ENCODE peak calls at places on chromosomes 12 and 14, in nine cellular contexts. A is GM23338; V is body of pancreas; P is cardiac muscle cell; E is endothelial cell of umbilical vein; W is heart right ventricle; Y is CD4-positive, CD25-positive, alpha-beta regulatory T cell; G is stomach; I is neural progenitor cell. J is an unnamed sample.

GRCh38 chr12:14841761-14842160 is 1.6 kb downstream of the ART4 start:
- DNase-seq in A (peak), V (peak), P (peak), E (peak), W (peak), Y (no peak), G (no peak), I (no peak), J (peak)

GRCh38 chr14:104545151-104545931 is 34.2 kb upstream of the C14orf180 start:
- DNase-seq in A (no peak), V (no peak), P (no peak), E (no peak), W (no peak), Y (no peak), G (no peak), I (no peak), J (no peak)

GRCh38 chr12:84825149-84825548 is 87.5 kb downstream of the SLC6A15 start:
- DNase-seq in A (no peak), V (no peak), P (no peak), E (no peak), W (no peak), Y (no peak), G (no peak), I (no peak), J (no peak)

GRCh38 chr12:10559241-10559640 is 53.6 kb downstream of the EIF2S3B start:
- DNase-seq in A (no peak), V (no peak), P (no peak), E (no peak), W (no peak), Y (no peak), G (no peak), I (no peak), J (no peak)

GRCh38 chr14:20603813-20604212 is 12.6 kb upstream of the RNASE12 start:
- DNase-seq in A (no peak), V (no peak), P (no peak), E (no peak), W (no peak), Y (no peak), G (no peak), I (no peak), J (no peak)

GRCh38 chr12:82398883-82399282 is 40.6 kb downstream of the METTL25 start:
- DNase-seq in A (no peak), V (no peak), P (no peak), E (no peak), W (no peak), Y (no peak), G (no peak), I (no peak), J (no peak)

GRCh38 chr12:131830335-131831020 is 2.3 kb downstream of the MMP17 start:
- DNase-seq in A (peak), V (peak), P (peak), E (peak), W (peak), Y (peak), G (peak), I (peak), J (peak)

GRCh38 chr12:120642086-120642485 is 1.7 kb downstream of the CABP1 start:
- DNase-seq in A (no peak), V (no peak), P (no peak), E (no peak), W (no peak), Y (no peak), G (no peak), I (no peak), J (no peak)

GRCh38 chr12:110917961-110918360 is 2.4 kb downstream of the MYL2 start:
- DNase-seq in A (no peak), V (no peak), P (no peak), E (no peak), W (no peak), Y (no peak), G (no peak), I (no peak), J (no peak)

GRCh38 chr14:81276699-81277069 is 55.9 kb upstream of the GTF2A1 start:
- DNase-seq in A (no peak), V (no peak), P (no peak), E (no peak), W (no peak), Y (no peak), G (no peak), I (no peak), J (no peak)

GRCh38 chr12:6323340-6323994 is 13.0 kb downstream of the PLEKHG6 start:
- DNase-seq in A (peak), V (peak), P (peak), E (peak), W (no peak), Y (peak), G (peak), I (peak), J (no peak)

GRCh38 chr14:74980746-74981661 is 21.7 kb upstream of the EIF2B2 start:
- DNase-seq in A (peak), V (no peak), P (peak), E (peak), W (no peak), Y (no peak), G (no peak), I (peak), J (peak)

GRCh38 chr14:90642239-90642717 is 174.0 kb downstream of the TTC7B start:
- DNase-seq in A (peak), V (no peak), P (peak), E (peak), W (no peak), Y (no peak), G (no peak), I (peak), J (no peak)

GRCh38 chr12:6273931-6274687 is 36.4 kb upstream of the PLEKHG6 start:
- DNase-seq in A (peak), V (no peak), P (no peak), E (peak), W (no peak), Y (no peak), G (no peak), I (peak), J (no peak)

GRCh38 chr14:100900837-100901390 is 2.6 kb downstream of the RTL1 start:
- DNase-seq in A (peak), V (peak), P (peak), E (peak), W (no peak), Y (peak), G (no peak), I (peak), J (no peak)

GRCh38 chr12:106106892-106107291 is 31.9 kb downstream of the NUAK1 start:
- DNase-seq in A (peak), V (no peak), P (no peak), E (peak), W (no peak), Y (no peak), G (no peak), I (peak), J (no peak)

GRCh38 chr14:76324133-76324532 is 51.8 kb upstream of the ESRRB start:
- DNase-seq in A (no peak), V (no peak), P (no peak), E (no peak), W (no peak), Y (no peak), G (no peak), I (no peak), J (no peak)

DNA sequence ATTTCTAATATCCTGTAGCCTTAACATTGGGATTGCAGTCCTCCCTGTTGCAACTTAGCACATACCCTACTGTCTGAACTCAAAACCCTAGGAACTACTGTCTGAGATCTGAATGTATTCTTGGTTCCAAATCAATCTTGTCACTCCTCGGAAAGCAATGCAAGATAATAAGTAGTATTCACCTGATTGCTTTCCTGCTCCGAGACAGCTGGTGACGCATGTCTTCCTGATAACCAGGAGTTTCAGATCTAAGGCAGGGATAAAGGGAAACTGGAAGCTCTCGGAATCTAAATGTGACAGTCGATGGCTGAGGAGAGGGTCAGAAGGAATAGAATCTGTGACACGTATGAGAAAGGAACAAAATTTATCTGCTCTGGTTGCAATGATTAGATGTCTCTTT is 67.6 kb downstream of the RMST start:
- DNase-seq in A (no peak), V (no peak), P (no peak), E (no peak), W (no peak), Y (no peak), G (no peak), I (no peak), J (no peak)
- H3K27ac ChIP-seq in A (peak), V (no peak), P (no peak), E (no peak), W (no peak), Y (no peak), G (no peak), I (no peak), J (no peak)

GRCh38 chr12:2389079-2389790 is 336.4 kb downstream of the CACNA1C start:
- DNase-seq in A (no peak), V (no peak), P (no peak), E (no peak), W (no peak), Y (no peak), G (no peak), I (no peak), J (no peak)
- H3K27ac ChIP-seq in A (no peak), V (no peak), P (no peak), E (no peak), W (no peak), Y (no peak), G (no peak), I (no peak), J (no peak)

DNA sequence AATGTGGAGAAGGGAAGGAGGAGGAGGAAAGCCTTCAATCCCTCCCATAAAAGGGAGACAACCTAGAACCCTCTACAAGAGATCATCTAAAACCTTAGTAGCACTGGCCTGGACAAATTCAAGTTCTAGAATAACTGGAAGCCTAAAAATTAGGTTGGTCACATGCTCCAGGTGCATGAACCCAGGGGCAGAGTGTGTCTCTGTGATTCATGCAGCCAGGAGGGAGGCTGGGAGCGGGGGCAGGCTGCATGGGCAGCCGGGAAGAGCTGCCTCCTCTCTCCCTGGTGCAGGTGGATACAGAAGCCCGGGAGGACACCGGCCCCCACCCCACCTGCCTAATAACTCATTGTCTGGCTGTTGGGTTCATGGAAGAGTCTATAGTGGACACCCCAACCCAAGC is 38.6 kb downstream of the CCDC85C start:
- DNase-seq in A (no peak), V (no peak), P (no peak), E (no peak), W (no peak), Y (no peak), G (no peak), I (no peak), J (no peak)
- H3K27ac ChIP-seq in A (no peak), V (peak), P (peak), E (no peak), W (no peak), Y (no peak), G (peak), I (no peak), J (no peak)

DNA sequence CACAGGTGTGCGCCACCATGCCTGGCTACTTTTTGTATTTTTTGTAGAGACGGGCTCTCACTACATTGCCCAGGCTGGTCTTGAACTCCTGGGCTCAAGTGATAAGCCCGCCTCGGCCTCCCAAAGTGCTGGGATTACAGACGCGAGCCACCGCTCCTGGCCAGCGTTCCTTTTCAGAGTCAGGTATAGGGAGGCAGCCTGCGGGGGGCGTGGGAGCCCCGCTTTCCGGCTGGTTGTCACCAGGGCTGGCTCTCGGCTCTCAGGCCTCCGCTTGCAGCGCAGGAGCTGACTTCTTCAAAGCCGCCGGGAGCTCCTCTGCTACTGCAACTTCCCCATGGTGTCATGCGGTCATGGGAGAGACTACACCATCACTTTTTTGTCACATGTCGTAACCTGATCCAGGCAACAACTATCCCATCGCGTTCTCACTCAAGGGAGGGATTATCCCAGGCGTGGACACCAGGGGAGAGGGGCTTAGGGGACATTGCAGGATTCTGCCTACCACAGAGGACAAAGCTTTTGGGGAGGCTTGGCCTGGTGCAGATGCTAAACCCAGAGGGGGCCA is 129.4 kb downstream of the SCARB1 start:
- DNase-seq in A (peak), V (no peak), P (peak), E (no peak), W (no peak), Y (no peak), G (no peak), I (peak), J (peak)
- H3K27ac ChIP-seq in A (no peak), V (no peak), P (peak), E (no peak), W (no peak), Y (no peak), G (peak), I (peak), J (peak)

DNA sequence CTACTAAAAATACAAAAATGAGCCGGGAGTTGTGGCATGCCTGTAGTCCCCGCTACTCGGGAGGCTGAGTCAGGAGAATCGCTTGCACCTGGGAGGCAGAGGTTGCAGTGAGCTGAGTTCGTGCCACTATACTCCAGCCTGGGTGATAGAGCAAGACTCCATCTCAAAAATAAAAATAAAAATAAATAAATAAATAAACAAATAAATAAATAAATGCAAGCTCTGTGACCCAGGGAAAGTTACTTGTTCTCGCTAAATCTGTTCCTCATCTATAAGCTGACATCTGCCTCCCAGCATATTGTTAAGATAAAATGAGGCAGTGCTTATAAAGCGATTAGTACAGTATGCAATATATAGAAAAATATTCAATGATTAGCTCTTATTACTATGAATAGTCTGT is 56.4 kb upstream of the STK38L start:
- DNase-seq in A (no peak), V (no peak), P (no peak), E (no peak), W (no peak), Y (no peak), G (no peak), I (no peak), J (no peak)
- H3K27ac ChIP-seq in A (no peak), V (no peak), P (no peak), E (no peak), W (no peak), Y (no peak), G (no peak), I (no peak), J (peak)

DNA sequence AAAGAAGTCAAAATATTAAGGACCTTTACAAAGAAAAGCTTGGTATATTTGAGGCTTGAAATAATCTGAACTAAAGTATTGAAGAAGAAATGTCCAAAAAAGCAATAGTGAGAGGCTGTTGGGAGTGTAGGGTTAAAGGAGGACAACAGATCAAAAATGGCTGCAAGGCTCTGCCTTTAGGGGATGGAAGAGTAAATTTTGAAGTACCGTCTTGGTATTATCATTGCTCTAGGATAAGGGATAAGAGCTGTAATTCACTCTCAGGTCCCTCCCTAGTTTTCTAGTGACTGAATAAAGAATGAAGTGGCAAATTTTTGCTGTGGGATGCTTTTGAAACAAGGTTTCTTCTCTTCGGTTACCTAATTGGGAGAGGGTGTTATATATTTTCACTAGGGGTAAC is 38.7 kb downstream of the LEMD3 start:
- DNase-seq in A (no peak), V (no peak), P (no peak), E (no peak), W (no peak), Y (no peak), G (no peak), I (no peak), J (no peak)
- H3K27ac ChIP-seq in A (no peak), V (no peak), P (no peak), E (no peak), W (no peak), Y (no peak), G (no peak), I (no peak), J (no peak)

DNA sequence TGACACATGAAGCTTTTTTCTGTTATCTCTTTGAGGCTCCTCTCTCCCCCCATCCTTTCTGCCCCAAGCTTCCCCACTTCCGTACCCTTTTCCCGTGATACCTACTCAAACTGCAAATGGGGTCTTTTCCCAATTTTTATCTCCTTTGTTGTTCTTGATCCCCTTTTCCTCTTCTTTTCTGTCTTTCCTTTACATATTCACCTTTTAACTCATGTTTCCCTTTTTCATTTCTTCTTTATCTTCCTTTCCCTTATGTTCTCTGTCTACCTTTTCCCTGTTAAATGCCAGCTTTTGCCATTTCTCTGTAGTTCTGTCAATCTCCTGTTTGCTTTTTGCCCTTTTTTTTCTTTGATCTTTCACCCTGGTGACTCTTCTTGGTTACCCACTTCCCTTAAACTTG is 2.6 kb upstream of the BHLHE41 start:
- DNase-seq in A (no peak), V (no peak), P (no peak), E (no peak), W (no peak), Y (no peak), G (no peak), I (no peak), J (no peak)
- H3K27ac ChIP-seq in A (no peak), V (peak), P (no peak), E (no peak), W (peak), Y (no peak), G (no peak), I (no peak), J (peak)

GRCh38 chr12:12238605-12239004 is 28.2 kb downstream of the LRP6 start:
- DNase-seq in A (no peak), V (no peak), P (no peak), E (no peak), W (no peak), Y (no peak), G (no peak), I (no peak), J (no peak)

GRCh38 chr12:12239127-12239526 is 27.7 kb downstream of the LRP6 start:
- DNase-seq in A (no peak), V (no peak), P (no peak), E (peak), W (no peak), Y (no peak), G (no peak), I (no peak), J (no peak)

GRCh38 chr12:12244341-12244740 is 22.5 kb downstream of the LRP6 start:
- DNase-seq in A (no peak), V (no peak), P (no peak), E (no peak), W (no peak), Y (no peak), G (no peak), I (no peak), J (no peak)

GRCh38 chr12:12236896-12237295 is 29.9 kb downstream of the LRP6 start:
- DNase-seq in A (no peak), V (no peak), P (no peak), E (no peak), W (no peak), Y (no peak), G (no peak), I (peak), J (no peak)

DNA sequence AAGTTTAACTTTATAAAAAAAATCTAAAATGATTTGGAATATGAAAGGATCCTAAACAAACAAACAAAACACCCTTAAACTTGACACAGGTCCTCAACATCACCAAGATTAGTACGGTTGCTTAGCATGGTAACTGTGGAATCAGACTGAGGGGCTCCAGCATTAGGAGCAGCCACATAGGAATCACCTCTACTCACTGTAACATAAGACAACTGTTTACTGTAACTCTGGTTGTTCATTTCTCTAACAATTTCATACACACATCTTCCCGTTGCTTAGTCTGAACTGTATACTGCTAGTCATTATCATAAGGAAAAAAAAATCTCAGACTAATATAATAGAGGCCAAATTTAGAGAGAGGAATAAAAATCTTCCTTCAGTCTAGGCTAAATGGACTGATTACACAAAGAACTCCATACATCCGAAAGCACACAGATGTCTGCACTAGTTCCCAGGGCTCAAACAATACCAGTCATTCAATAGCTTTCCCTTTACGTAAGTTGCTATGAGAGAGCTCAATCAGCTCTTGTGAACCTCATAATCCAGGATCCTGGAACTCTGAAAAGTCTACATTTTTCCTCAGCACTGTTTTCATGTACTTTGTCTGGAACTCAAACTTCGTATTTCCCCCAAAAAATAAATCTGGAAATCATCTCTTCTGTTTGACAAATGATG is 26.0 kb downstream of the LRP6 start:
- DNase-seq in A (no peak), V (no peak), P (peak), E (peak), W (no peak), Y (no peak), G (no peak), I (peak), J (no peak)
- H3K27ac ChIP-seq in A (no peak), V (peak), P (no peak), E (no peak), W (no peak), Y (no peak), G (no peak), I (peak), J (no peak)

DNA sequence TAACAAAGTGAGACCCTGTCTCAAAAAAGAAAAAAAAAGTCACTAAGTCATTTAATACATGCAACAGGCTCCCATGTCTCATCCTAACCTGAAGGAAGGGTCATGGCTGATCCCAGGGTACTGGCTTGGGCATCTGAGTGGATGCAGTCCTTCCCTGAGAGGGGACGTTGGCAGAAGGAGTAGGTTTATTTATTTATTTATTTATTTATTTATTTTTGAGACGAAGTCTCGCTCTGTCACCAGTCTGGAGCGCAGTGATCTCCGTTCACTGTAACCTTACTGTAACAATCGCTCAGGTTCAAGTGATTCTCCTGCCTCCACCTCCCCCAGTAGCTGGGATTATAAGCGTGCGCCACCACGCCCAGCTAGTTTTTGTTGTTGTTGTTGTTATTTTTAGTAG is 7.2 kb upstream of the CALCOCO1 start:
- DNase-seq in A (no peak), V (no peak), P (no peak), E (no peak), W (no peak), Y (no peak), G (no peak), I (no peak), J (no peak)
- H3K27ac ChIP-seq in A (no peak), V (no peak), P (no peak), E (no peak), W (no peak), Y (no peak), G (no peak), I (no peak), J (no peak)

J was measured in tibial artery.